ENCODE peak calls at places on chromosome 11, in eight cellular contexts. G, Q, I, H, O, F, U and J are unnamed samples.

GRCh38 chr11:121890377-121890776 is 225.6 kb downstream of the BLID start:
- DNase-seq in F (no peak), O (no peak), U (no peak), I (no peak), H (peak; percentile 89), G (no peak), Q (peak; percentile 70), J (no peak)

GRCh38 chr11:121035823-121036222 is 11.9 kb downstream of the TBCEL start:
- DNase-seq in O (no peak), F (no peak), Q (no peak), I (no peak), U (no peak), G (no peak), H (no peak), J (no peak)

GRCh38 chr11:33445761-33446161 is 188.6 kb downstream of the HIPK3 start:
- DNase-seq in H (peak; percentile 48), G (no peak), U (no peak), O (no peak), I (no peak), F (no peak), Q (no peak), J (peak; percentile 24)

GRCh38 chr11:29231991-29232390 is 784.8 kb downstream of the KCNA4 start:
- DNase-seq in U (no peak), Q (no peak), O (no peak), G (no peak), I (no peak), F (no peak), H (peak; percentile 53), J (no peak)

GRCh38 chr11:70508231-70508480 is 109.8 kb downstream of the CTTN start:
- DNase-seq in U (no peak), Q (no peak), O (no peak), F (no peak), I (no peak), H (no peak), G (no peak), J (no peak)

GRCh38 chr11:45484326-45484725 is 181.1 kb downstream of the CHST1 start:
- DNase-seq in G (no peak), H (no peak), Q (no peak), U (peak; percentile 54), I (no peak), F (no peak), O (no peak), J (no peak)

GRCh38 chr11:71563401-71563800 is 2.0 kb upstream of the KRTAP5-10 start:
- DNase-seq in O (peak; percentile 53), H (peak; percentile 7), I (no peak), F (peak; percentile 65), Q (peak; percentile 49), U (no peak), G (peak; percentile 51), J (peak; percentile 63)

GRCh38 chr11:130246719-130247118 is 68.0 kb downstream of the ZBTB44 start:
- DNase-seq in H (peak; percentile 52), O (no peak), G (no peak), U (no peak), Q (peak; percentile 4), F (no peak), I (no peak), J (peak; percentile 15)

GRCh38 chr11:15757299-15757698 is 599.0 kb downstream of the SOX6 start:
- DNase-seq in I (no peak), O (no peak), F (no peak), G (no peak), U (no peak), Q (no peak), H (no peak), J (no peak)

GRCh38 chr11:79332017-79332416 is 108.8 kb downstream of the TENM4 start:
- DNase-seq in H (peak; percentile 22), F (no peak), I (no peak), Q (no peak), U (no peak), G (no peak), O (no peak), J (no peak)

GRCh38 chr11:131776211-131776610 is 405.8 kb downstream of the NTM start:
- DNase-seq in H (no peak), O (no peak), Q (no peak), I (no peak), U (no peak), G (no peak), F (no peak), J (no peak)

GRCh38 chr11:58734681-58735490 is 3.1 kb upstream of the GLYAT start:
- DNase-seq in Q (no peak), U (no peak), G (no peak), H (no peak), F (no peak), I (no peak), O (no peak), J (no peak)

GRCh38 chr11:6635082-6635932 is 16.1 kb upstream of the TPP1 start:
- DNase-seq in U (peak; percentile 82), I (no peak), H (peak; percentile 33), O (peak; percentile 83), G (no peak), F (no peak), Q (no peak), J (no peak)

GRCh38 chr11:61477734-61478148 is 30.8 kb upstream of the LRRC10B start:
- DNase-seq in O (peak; percentile 18), I (peak; percentile 42), H (no peak), U (peak; percentile 88), G (no peak), Q (peak; percentile 66), F (peak; percentile 79), J (peak; percentile 67)

GRCh38 chr11:69295995-69296889 is 2.3 kb downstream of the MYEOV start:
- DNase-seq in U (peak; percentile 86), G (no peak), O (no peak), I (no peak), H (peak; percentile 29), F (no peak), Q (peak; percentile 85), J (no peak)

GRCh38 chr11:82718841-82719240 is 14.8 kb downstream of the FAM181B start:
- DNase-seq in Q (no peak), F (no peak), I (no peak), G (no peak), U (no peak), O (no peak), H (no peak), J (no peak)

GRCh38 chr11:62925308-62925707 is 4.1 kb upstream of the CHRM1 start:
- DNase-seq in F (peak; percentile 73), O (no peak), G (no peak), I (no peak), Q (no peak), U (no peak), H (no peak), J (no peak)
- H3K4me3 ChIP-seq in F (peak overlapping the region; percentile 46), O (no peak overlapping the region), G (no peak overlapping the region), I (no peak overlapping the region), Q (no peak overlapping the region), U (no peak overlapping the region), H (no peak overlapping the region), J (no peak overlapping the region)

GRCh38 chr11:32431657-32432056 is 3.7 kb downstream of the WT1 start:
- DNase-seq in H (no peak), U (no peak), I (no peak), F (no peak), Q (no peak), O (no peak), G (no peak), J (no peak)

GRCh38 chr11:32432565-32433248 is 2.6 kb downstream of the WT1 start:
- DNase-seq in G (no peak), O (no peak), U (no peak), H (no peak), Q (no peak), I (no peak), F (no peak), J (no peak)

GRCh38 chr11:32428665-32429293 is 6.6 kb downstream of the WT1 start:
- DNase-seq in G (no peak), Q (no peak), O (no peak), H (no peak), F (peak; percentile 24), U (no peak), I (no peak), J (no peak)

GRCh38 chr11:32429477-32429876 is 5.9 kb downstream of the WT1 start:
- DNase-seq in Q (no peak), G (no peak), U (no peak), I (no peak), F (peak; percentile 14), O (no peak), H (no peak), J (no peak)

DNA sequence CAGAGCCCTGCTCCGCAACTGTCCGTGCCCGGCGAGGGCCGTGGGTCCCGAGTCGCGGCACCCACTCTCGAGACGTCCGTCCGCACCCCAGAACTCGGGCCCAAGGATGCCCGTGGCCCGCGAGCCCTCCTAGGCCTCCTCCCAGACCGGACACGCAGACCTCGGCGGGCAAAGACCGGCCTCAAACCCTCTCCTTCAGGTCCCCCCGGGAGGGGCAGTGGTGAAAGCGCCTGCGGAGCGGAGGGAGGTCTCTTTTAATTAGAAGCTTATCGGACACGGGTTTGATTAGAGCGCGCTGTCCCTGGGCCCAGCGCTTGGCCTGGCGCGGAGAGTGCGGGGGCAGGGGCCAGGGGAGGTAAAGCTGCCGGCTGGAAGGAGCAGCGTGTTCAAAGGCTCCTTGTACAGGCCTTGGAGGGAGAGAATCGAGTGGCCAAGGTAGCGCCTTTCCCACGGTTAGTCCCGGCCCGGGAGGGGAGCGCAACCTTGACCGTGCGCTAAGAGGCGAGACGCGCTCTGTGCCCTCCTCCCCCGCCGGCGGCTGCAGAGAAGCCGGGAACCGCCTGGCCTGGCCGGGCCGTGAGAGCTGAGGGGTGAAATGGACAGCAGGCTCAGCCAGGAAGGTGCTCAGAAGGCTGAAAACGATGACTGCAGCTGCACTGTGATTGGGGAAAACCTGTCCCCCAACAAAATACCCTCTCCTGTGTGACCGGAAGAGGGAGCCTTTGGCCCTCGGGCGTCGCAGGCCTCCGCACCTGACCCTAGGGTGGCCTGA is 4.6 kb downstream of the WT1 start:
- DNase-seq in F (peak; percentile 74), G (no peak), Q (no peak), U (peak; percentile 72), O (no peak), H (no peak), I (no peak), J (no peak)
- H3K4me3 ChIP-seq in F (peak overlapping the region; percentile 33), G (no peak overlapping the region), Q (no peak overlapping the region), U (no peak overlapping the region), O (no peak overlapping the region), H (no peak overlapping the region), I (no peak overlapping the region), J (no peak overlapping the region)

DNA sequence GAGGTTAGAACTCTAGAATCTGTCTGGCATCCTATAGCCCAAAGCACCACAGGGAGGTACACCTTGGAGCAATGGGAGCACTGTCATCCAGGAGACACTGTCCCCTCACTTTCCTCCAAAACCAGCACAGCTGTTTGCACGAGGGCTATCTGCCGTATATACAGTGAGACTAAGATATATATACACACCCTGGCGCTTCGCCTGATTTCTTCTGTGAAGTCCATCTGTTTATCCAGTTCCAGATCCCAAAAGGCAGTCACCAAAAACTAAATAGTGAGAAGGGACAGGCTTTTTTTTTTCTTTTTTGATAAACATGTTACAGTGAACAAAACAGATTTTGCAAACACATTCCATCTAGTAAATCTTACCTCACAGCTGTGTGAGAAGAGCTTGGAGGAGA is 68.5 kb downstream of the ARFGAP2 start:
- DNase-seq in I (no peak), Q (no peak), G (no peak), F (no peak), H (no peak), U (no peak), O (no peak), J (no peak)
- H3K4me3 ChIP-seq in I (no peak overlapping the region), Q (no peak overlapping the region), G (no peak overlapping the region), F (no peak overlapping the region), H (no peak overlapping the region), U (no peak overlapping the region), O (no peak overlapping the region), J (no peak overlapping the region)

GRCh38 chr11:64864473-64865285 is 13.7 kb downstream of the EHD1 start:
- DNase-seq in Q (peak; percentile 94), U (peak; percentile 80), I (no peak), G (no peak), H (peak; percentile 98), F (peak; percentile 57), O (no peak), J (no peak)
- H3K4me3 ChIP-seq in Q (peak overlapping the region; percentile 53), U (no peak overlapping the region), I (peak overlapping the region; percentile 66), G (no peak overlapping the region), H (no peak overlapping the region), F (no peak overlapping the region), O (peak overlapping the region; percentile 9), J (no peak overlapping the region)